ENCODE peak calls at places on chromosomes 6 and 20, in ten cellular contexts. One of them, this sample, is unnamed.

GRCh38 chr6:167795321-167795811 is 31.3 kb upstream of the AFDN start:
- DNase-seq in A549: no peak
- DNase-seq in CD8-positive, alpha-beta T cell: no peak
- DNase-seq in NT2/D1: no peak
- DNase-seq in bronchial epithelial cell: no peak
- DNase-seq in astrocyte of the spinal cord: no peak
- DNase-seq in Peyer's patch: no peak
- DNase-seq in right cardiac atrium: no peak
- DNase-seq in lung: peak
- DNase-seq in psoas muscle: no peak
- DNase-seq in this sample: no peak

GRCh38 chr6:33992191-33992590 is 153.7 kb downstream of the GRM4 start:
- DNase-seq in A549: no peak
- DNase-seq in CD8-positive, alpha-beta T cell: no peak
- DNase-seq in NT2/D1: no peak
- DNase-seq in bronchial epithelial cell: no peak
- DNase-seq in astrocyte of the spinal cord: no peak
- DNase-seq in Peyer's patch: no peak
- DNase-seq in right cardiac atrium: no peak
- DNase-seq in lung: no peak
- DNase-seq in psoas muscle: no peak
- DNase-seq in this sample: no peak

GRCh38 chr6:142746524-142746923 is 198.5 kb downstream of the HIVEP2 start:
- DNase-seq in A549: peak
- DNase-seq in CD8-positive, alpha-beta T cell: peak
- DNase-seq in NT2/D1: no peak
- DNase-seq in bronchial epithelial cell: no peak
- DNase-seq in astrocyte of the spinal cord: peak
- DNase-seq in Peyer's patch: no peak
- DNase-seq in right cardiac atrium: peak
- DNase-seq in lung: no peak
- DNase-seq in psoas muscle: no peak
- DNase-seq in this sample: peak

GRCh38 chr20:4445331-4445730 is 276.4 kb upstream of the PRND start:
- DNase-seq in A549: no peak
- DNase-seq in CD8-positive, alpha-beta T cell: no peak
- DNase-seq in NT2/D1: no peak
- DNase-seq in bronchial epithelial cell: no peak
- DNase-seq in astrocyte of the spinal cord: no peak
- DNase-seq in Peyer's patch: no peak
- DNase-seq in right cardiac atrium: no peak
- DNase-seq in lung: peak
- DNase-seq in psoas muscle: no peak
- DNase-seq in this sample: no peak

GRCh38 chr6:170144952-170145587 is 145.8 kb downstream of the DLL1 start:
- DNase-seq in A549: no peak
- DNase-seq in CD8-positive, alpha-beta T cell: no peak
- DNase-seq in NT2/D1: no peak
- DNase-seq in bronchial epithelial cell: peak
- DNase-seq in astrocyte of the spinal cord: no peak
- DNase-seq in Peyer's patch: peak
- DNase-seq in right cardiac atrium: no peak
- DNase-seq in lung: no peak
- DNase-seq in psoas muscle: no peak
- DNase-seq in this sample: no peak

GRCh38 chr6:125913864-125914351 is 42.7 kb upstream of the HINT3 start:
- DNase-seq in A549: peak
- DNase-seq in CD8-positive, alpha-beta T cell: no peak
- DNase-seq in NT2/D1: no peak
- DNase-seq in bronchial epithelial cell: peak
- DNase-seq in astrocyte of the spinal cord: peak
- DNase-seq in Peyer's patch: no peak
- DNase-seq in right cardiac atrium: no peak
- DNase-seq in lung: no peak
- DNase-seq in psoas muscle: no peak
- DNase-seq in this sample: no peak

GRCh38 chr20:10611357-10611756 is 62.4 kb downstream of the JAG1 start:
- DNase-seq in A549: no peak
- DNase-seq in CD8-positive, alpha-beta T cell: no peak
- DNase-seq in NT2/D1: no peak
- DNase-seq in bronchial epithelial cell: peak
- DNase-seq in astrocyte of the spinal cord: peak
- DNase-seq in Peyer's patch: no peak
- DNase-seq in right cardiac atrium: peak
- DNase-seq in lung: no peak
- DNase-seq in psoas muscle: peak
- DNase-seq in this sample: no peak

GRCh38 chr6:129133770-129134192 is 250.8 kb downstream of the LAMA2 start:
- DNase-seq in A549: no peak
- DNase-seq in CD8-positive, alpha-beta T cell: no peak
- DNase-seq in NT2/D1: no peak
- DNase-seq in bronchial epithelial cell: no peak
- DNase-seq in astrocyte of the spinal cord: peak
- DNase-seq in Peyer's patch: no peak
- DNase-seq in right cardiac atrium: peak
- DNase-seq in lung: no peak
- DNase-seq in psoas muscle: no peak
- DNase-seq in this sample: no peak

GRCh38 chr20:44643154-44643519 is 8.4 kb downstream of the ADA start:
- DNase-seq in A549: no peak
- DNase-seq in CD8-positive, alpha-beta T cell: no peak
- DNase-seq in NT2/D1: no peak
- DNase-seq in bronchial epithelial cell: no peak
- DNase-seq in astrocyte of the spinal cord: no peak
- DNase-seq in Peyer's patch: no peak
- DNase-seq in right cardiac atrium: no peak
- DNase-seq in lung: no peak
- DNase-seq in psoas muscle: no peak
- DNase-seq in this sample: no peak

DNA sequence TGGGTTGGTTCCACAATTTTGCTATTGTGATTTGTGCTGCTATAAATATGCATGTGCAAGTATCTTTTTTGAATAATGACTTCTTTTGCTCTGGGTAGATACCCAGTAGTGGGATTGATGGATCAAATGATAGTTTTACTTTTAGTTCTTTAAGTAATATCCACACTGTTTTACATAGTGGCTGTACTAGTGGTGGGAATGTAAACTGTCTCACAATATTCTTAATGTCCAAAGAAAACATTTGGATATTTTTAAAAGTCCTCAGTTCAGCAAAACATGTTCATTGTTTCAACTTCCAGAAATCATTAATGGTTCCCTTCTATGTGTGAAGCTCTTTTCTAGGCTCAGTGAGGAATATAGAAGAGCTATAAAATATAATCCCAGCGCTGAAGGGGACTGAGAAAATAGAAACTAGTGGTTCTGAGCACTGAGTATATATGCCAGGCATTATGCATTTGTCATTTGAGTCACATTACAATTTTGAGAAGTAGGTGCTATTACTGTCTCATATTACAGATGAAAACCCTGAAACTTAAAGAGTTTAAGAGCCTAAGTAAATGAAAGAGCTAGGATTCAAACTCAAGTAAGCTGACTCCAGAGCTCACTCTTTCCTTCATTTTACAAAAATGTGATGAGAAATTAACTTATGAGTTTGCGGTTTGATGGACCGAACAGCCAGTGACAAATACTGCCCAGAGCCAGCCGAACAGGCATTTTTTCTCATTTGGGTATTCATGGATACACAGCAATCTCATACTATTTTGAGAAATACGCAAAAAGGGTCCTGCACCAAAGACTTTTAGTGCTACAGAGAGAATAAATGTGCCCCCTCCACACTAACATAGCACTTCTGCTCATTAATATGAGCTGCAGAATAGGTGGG is 250.1 kb downstream of the TBX18 start:
- DNase-seq in A549: no peak
- DNase-seq in CD8-positive, alpha-beta T cell: no peak
- DNase-seq in NT2/D1: no peak
- DNase-seq in bronchial epithelial cell: no peak
- DNase-seq in astrocyte of the spinal cord: no peak
- DNase-seq in Peyer's patch: no peak
- DNase-seq in right cardiac atrium: no peak
- DNase-seq in lung: no peak
- DNase-seq in psoas muscle: no peak
- DNase-seq in this sample: no peak
- H3K4me3 ChIP-seq in A549: no peak
- H3K4me3 ChIP-seq in CD8-positive, alpha-beta T cell: no peak
- H3K4me3 ChIP-seq in NT2/D1: no peak
- H3K4me3 ChIP-seq in bronchial epithelial cell: no peak
- H3K4me3 ChIP-seq in astrocyte of the spinal cord: no peak
- H3K4me3 ChIP-seq in Peyer's patch: no peak
- H3K4me3 ChIP-seq in right cardiac atrium: no peak
- H3K4me3 ChIP-seq in lung: no peak
- H3K4me3 ChIP-seq in psoas muscle: no peak
- H3K4me3 ChIP-seq in this sample: no peak

GRCh38 chr6:16319813-16320532 is 81.6 kb downstream of the GMPR start:
- DNase-seq in A549: no peak
- DNase-seq in CD8-positive, alpha-beta T cell: peak
- DNase-seq in NT2/D1: no peak
- DNase-seq in bronchial epithelial cell: peak
- DNase-seq in astrocyte of the spinal cord: peak
- DNase-seq in Peyer's patch: no peak
- DNase-seq in right cardiac atrium: peak
- DNase-seq in lung: peak
- DNase-seq in psoas muscle: peak
- DNase-seq in this sample: peak

GRCh38 chr6:16318538-16318937 is 80.2 kb downstream of the GMPR start:
- DNase-seq in A549: no peak
- DNase-seq in CD8-positive, alpha-beta T cell: no peak
- DNase-seq in NT2/D1: no peak
- DNase-seq in bronchial epithelial cell: peak
- DNase-seq in astrocyte of the spinal cord: peak
- DNase-seq in Peyer's patch: no peak
- DNase-seq in right cardiac atrium: no peak
- DNase-seq in lung: no peak
- DNase-seq in psoas muscle: peak
- DNase-seq in this sample: no peak

GRCh38 chr6:16321341-16321710 is 82.9 kb downstream of the GMPR start:
- DNase-seq in A549: no peak
- DNase-seq in CD8-positive, alpha-beta T cell: no peak
- DNase-seq in NT2/D1: no peak
- DNase-seq in bronchial epithelial cell: no peak
- DNase-seq in astrocyte of the spinal cord: no peak
- DNase-seq in Peyer's patch: no peak
- DNase-seq in right cardiac atrium: no peak
- DNase-seq in lung: no peak
- DNase-seq in psoas muscle: no peak
- DNase-seq in this sample: no peak

GRCh38 chr6:16320533-16321340 is 82.3 kb downstream of the GMPR start:
- DNase-seq in A549: no peak
- DNase-seq in CD8-positive, alpha-beta T cell: no peak
- DNase-seq in NT2/D1: no peak
- DNase-seq in bronchial epithelial cell: no peak
- DNase-seq in astrocyte of the spinal cord: no peak
- DNase-seq in Peyer's patch: no peak
- DNase-seq in right cardiac atrium: no peak
- DNase-seq in lung: no peak
- DNase-seq in psoas muscle: no peak
- DNase-seq in this sample: no peak

GRCh38 chr6:16318953-16319720 is 80.8 kb downstream of the GMPR start:
- DNase-seq in A549: no peak
- DNase-seq in CD8-positive, alpha-beta T cell: no peak
- DNase-seq in NT2/D1: no peak
- DNase-seq in bronchial epithelial cell: no peak
- DNase-seq in astrocyte of the spinal cord: no peak
- DNase-seq in Peyer's patch: no peak
- DNase-seq in right cardiac atrium: no peak
- DNase-seq in lung: no peak
- DNase-seq in psoas muscle: no peak
- DNase-seq in this sample: no peak
- H3K4me3 ChIP-seq in A549: no peak
- H3K4me3 ChIP-seq in CD8-positive, alpha-beta T cell: peak
- H3K4me3 ChIP-seq in NT2/D1: no peak
- H3K4me3 ChIP-seq in bronchial epithelial cell: no peak
- H3K4me3 ChIP-seq in astrocyte of the spinal cord: no peak
- H3K4me3 ChIP-seq in Peyer's patch: no peak
- H3K4me3 ChIP-seq in right cardiac atrium: no peak
- H3K4me3 ChIP-seq in lung: no peak
- H3K4me3 ChIP-seq in psoas muscle: peak
- H3K4me3 ChIP-seq in this sample: peak

DNA sequence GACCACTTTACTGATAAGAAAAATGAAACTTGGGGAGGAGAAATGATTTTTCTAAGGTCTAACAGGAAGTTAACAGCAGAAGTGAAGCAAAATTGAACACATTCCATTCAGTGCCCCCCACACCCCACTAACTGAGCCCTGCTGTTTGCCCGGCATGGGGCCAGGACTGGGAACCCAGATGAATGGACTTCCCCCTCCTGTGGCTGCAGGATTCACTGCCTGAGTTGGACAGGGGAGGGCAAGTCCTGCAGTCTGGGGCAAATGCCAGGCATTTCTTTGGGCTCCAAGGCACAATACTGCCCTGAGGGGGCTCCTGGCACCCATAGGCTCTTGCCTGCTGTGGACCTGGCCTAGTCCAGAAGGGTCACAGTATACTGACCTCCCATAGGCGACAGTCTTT is 28.3 kb downstream of the FYN start:
- DNase-seq in A549: no peak
- DNase-seq in CD8-positive, alpha-beta T cell: no peak
- DNase-seq in NT2/D1: no peak
- DNase-seq in bronchial epithelial cell: no peak
- DNase-seq in astrocyte of the spinal cord: peak
- DNase-seq in Peyer's patch: no peak
- DNase-seq in right cardiac atrium: peak
- DNase-seq in lung: no peak
- DNase-seq in psoas muscle: no peak
- DNase-seq in this sample: no peak
- H3K4me3 ChIP-seq in A549: no peak
- H3K4me3 ChIP-seq in CD8-positive, alpha-beta T cell: no peak
- H3K4me3 ChIP-seq in NT2/D1: no peak
- H3K4me3 ChIP-seq in bronchial epithelial cell: no peak
- H3K4me3 ChIP-seq in astrocyte of the spinal cord: no peak
- H3K4me3 ChIP-seq in Peyer's patch: no peak
- H3K4me3 ChIP-seq in right cardiac atrium: no peak
- H3K4me3 ChIP-seq in lung: no peak
- H3K4me3 ChIP-seq in psoas muscle: no peak
- H3K4me3 ChIP-seq in this sample: peak

DNA sequence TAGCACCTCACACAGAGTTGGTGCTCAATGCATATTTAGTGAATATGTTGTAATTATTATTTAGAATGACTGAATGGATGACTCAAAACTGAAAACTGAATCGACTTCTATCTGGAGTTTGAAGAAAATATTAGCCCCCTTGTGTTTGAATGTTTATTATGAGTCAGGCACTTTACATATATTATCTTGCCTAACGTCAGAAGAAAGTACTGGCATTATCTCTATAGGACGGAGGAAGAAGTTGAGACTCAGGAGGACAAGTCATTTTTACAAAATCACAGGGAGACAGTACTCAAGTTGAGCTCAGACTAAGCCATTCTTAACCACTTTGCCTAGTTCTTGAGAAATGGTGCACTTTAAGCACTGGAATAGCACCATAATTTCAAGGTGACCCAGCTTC is 684.0 kb downstream of the UTRN start:
- DNase-seq in A549: no peak
- DNase-seq in CD8-positive, alpha-beta T cell: no peak
- DNase-seq in NT2/D1: no peak
- DNase-seq in bronchial epithelial cell: peak
- DNase-seq in astrocyte of the spinal cord: no peak
- DNase-seq in Peyer's patch: no peak
- DNase-seq in right cardiac atrium: no peak
- DNase-seq in lung: no peak
- DNase-seq in psoas muscle: no peak
- DNase-seq in this sample: no peak
- H3K4me3 ChIP-seq in A549: no peak
- H3K4me3 ChIP-seq in CD8-positive, alpha-beta T cell: no peak
- H3K4me3 ChIP-seq in NT2/D1: no peak
- H3K4me3 ChIP-seq in bronchial epithelial cell: no peak
- H3K4me3 ChIP-seq in astrocyte of the spinal cord: no peak
- H3K4me3 ChIP-seq in Peyer's patch: no peak
- H3K4me3 ChIP-seq in right cardiac atrium: no peak
- H3K4me3 ChIP-seq in lung: no peak
- H3K4me3 ChIP-seq in psoas muscle: no peak
- H3K4me3 ChIP-seq in this sample: no peak

GRCh38 chr6:26577720-26578072 is 19.1 kb upstream of the ABT1 start:
- DNase-seq in A549: no peak
- DNase-seq in CD8-positive, alpha-beta T cell: no peak
- DNase-seq in NT2/D1: no peak
- DNase-seq in bronchial epithelial cell: no peak
- DNase-seq in astrocyte of the spinal cord: no peak
- DNase-seq in Peyer's patch: peak
- DNase-seq in right cardiac atrium: no peak
- DNase-seq in lung: no peak
- DNase-seq in psoas muscle: no peak
- DNase-seq in this sample: no peak
- H3K4me3 ChIP-seq in A549: peak
- H3K4me3 ChIP-seq in CD8-positive, alpha-beta T cell: peak
- H3K4me3 ChIP-seq in NT2/D1: peak
- H3K4me3 ChIP-seq in bronchial epithelial cell: peak
- H3K4me3 ChIP-seq in astrocyte of the spinal cord: peak
- H3K4me3 ChIP-seq in Peyer's patch: peak
- H3K4me3 ChIP-seq in right cardiac atrium: peak
- H3K4me3 ChIP-seq in lung: no peak
- H3K4me3 ChIP-seq in psoas muscle: peak
- H3K4me3 ChIP-seq in this sample: peak

This sample was measured in CD8-positive, alpha-beta memory T cell.